ENCODE peak calls at places on chromosomes 11 and 22, in seven cellular contexts. One of them, this sample, is unnamed.

GRCh38 chr11:11725438-11725837 is 103.6 kb upstream of the GALNT18 start:
- DNase-seq in mesenchymal stem cell: no peak
- DNase-seq in astrocyte: no peak
- DNase-seq in CD4-positive, alpha-beta memory T cell: no peak
- DNase-seq in SK-N-SH: no peak
- DNase-seq in transverse colon: no peak
- DNase-seq in BJ: no peak
- DNase-seq in this sample: no peak

GRCh38 chr22:45896961-45897538 is 79.9 kb downstream of the WNT7B start:
- DNase-seq in mesenchymal stem cell: no peak
- DNase-seq in astrocyte: no peak
- DNase-seq in CD4-positive, alpha-beta memory T cell: no peak
- DNase-seq in SK-N-SH: no peak
- DNase-seq in transverse colon: no peak
- DNase-seq in BJ: no peak
- DNase-seq in this sample: no peak

GRCh38 chr11:108672113-108672512 is 7.2 kb downstream of the DDX10 start:
- DNase-seq in mesenchymal stem cell: peak; percentile 39
- DNase-seq in astrocyte: peak; percentile 70
- DNase-seq in CD4-positive, alpha-beta memory T cell: no peak
- DNase-seq in SK-N-SH: no peak
- DNase-seq in transverse colon: no peak
- DNase-seq in BJ: no peak
- DNase-seq in this sample: peak; percentile 23

GRCh38 chr11:75311858-75312288 is 39.6 kb downstream of the ARRB1 start:
- DNase-seq in mesenchymal stem cell: peak; percentile 70
- DNase-seq in astrocyte: no peak
- DNase-seq in CD4-positive, alpha-beta memory T cell: no peak
- DNase-seq in SK-N-SH: peak; percentile 54
- DNase-seq in transverse colon: peak; percentile 82
- DNase-seq in BJ: no peak
- DNase-seq in this sample: peak; percentile 23

GRCh38 chr22:44983878-44984482 is 25.8 kb downstream of the PHF21B start:
- DNase-seq in mesenchymal stem cell: no peak
- DNase-seq in astrocyte: no peak
- DNase-seq in CD4-positive, alpha-beta memory T cell: no peak
- DNase-seq in SK-N-SH: no peak
- DNase-seq in transverse colon: no peak
- DNase-seq in BJ: no peak
- DNase-seq in this sample: no peak

GRCh38 chr11:118314985-118315384 is 10.5 kb downstream of the CD3E start:
- DNase-seq in mesenchymal stem cell: no peak
- DNase-seq in astrocyte: no peak
- DNase-seq in CD4-positive, alpha-beta memory T cell: no peak
- DNase-seq in SK-N-SH: no peak
- DNase-seq in transverse colon: no peak
- DNase-seq in BJ: no peak
- DNase-seq in this sample: no peak

GRCh38 chr22:50238755-50239154 is 6.1 kb downstream of the TUBGCP6 start:
- DNase-seq in mesenchymal stem cell: no peak
- DNase-seq in astrocyte: no peak
- DNase-seq in CD4-positive, alpha-beta memory T cell: no peak
- DNase-seq in SK-N-SH: no peak
- DNase-seq in transverse colon: no peak
- DNase-seq in BJ: no peak
- DNase-seq in this sample: no peak

GRCh38 chr22:44358723-44359440 is 46.1 kb upstream of the SHISAL1 start:
- DNase-seq in mesenchymal stem cell: no peak
- DNase-seq in astrocyte: no peak
- DNase-seq in CD4-positive, alpha-beta memory T cell: no peak
- DNase-seq in SK-N-SH: no peak
- DNase-seq in transverse colon: no peak
- DNase-seq in BJ: no peak
- DNase-seq in this sample: no peak

GRCh38 chr22:33922268-33922667 is 2.0 kb upstream of the LARGE1 start:
- DNase-seq in mesenchymal stem cell: peak; percentile 63
- DNase-seq in astrocyte: peak; percentile 9
- DNase-seq in CD4-positive, alpha-beta memory T cell: no peak
- DNase-seq in SK-N-SH: no peak
- DNase-seq in transverse colon: peak; percentile 39
- DNase-seq in BJ: no peak
- DNase-seq in this sample: peak; percentile 7

GRCh38 chr22:27734066-27734465 is 67.5 kb downstream of the MN1 start:
- DNase-seq in mesenchymal stem cell: no peak
- DNase-seq in astrocyte: no peak
- DNase-seq in CD4-positive, alpha-beta memory T cell: no peak
- DNase-seq in SK-N-SH: no peak
- DNase-seq in transverse colon: no peak
- DNase-seq in BJ: no peak
- DNase-seq in this sample: no peak

GRCh38 chr11:125515102-125515439 is 19.0 kb upstream of the FEZ1 start:
- DNase-seq in mesenchymal stem cell: no peak
- DNase-seq in astrocyte: no peak
- DNase-seq in CD4-positive, alpha-beta memory T cell: no peak
- DNase-seq in SK-N-SH: no peak
- DNase-seq in transverse colon: no peak
- DNase-seq in BJ: no peak
- DNase-seq in this sample: no peak

GRCh38 chr11:108135845-108136599 is 14.7 kb downstream of the ACAT1 start:
- DNase-seq in mesenchymal stem cell: peak; percentile 26
- DNase-seq in astrocyte: peak; percentile 23
- DNase-seq in CD4-positive, alpha-beta memory T cell: no peak
- DNase-seq in SK-N-SH: no peak
- DNase-seq in transverse colon: no peak
- DNase-seq in BJ: no peak
- DNase-seq in this sample: no peak

GRCh38 chr11:31412946-31413345 is 43.3 kb downstream of the DNAJC24 start:
- DNase-seq in mesenchymal stem cell: peak; percentile 61
- DNase-seq in astrocyte: peak; percentile 83
- DNase-seq in CD4-positive, alpha-beta memory T cell: no peak
- DNase-seq in SK-N-SH: no peak
- DNase-seq in transverse colon: no peak
- DNase-seq in BJ: peak; percentile 28
- DNase-seq in this sample: no peak

GRCh38 chr22:17106785-17107546 is 14.2 kb downstream of the TMEM121B start:
- DNase-seq in mesenchymal stem cell: no peak
- DNase-seq in astrocyte: no peak
- DNase-seq in CD4-positive, alpha-beta memory T cell: no peak
- DNase-seq in SK-N-SH: no peak
- DNase-seq in transverse colon: no peak
- DNase-seq in BJ: no peak
- DNase-seq in this sample: no peak

GRCh38 chr11:108872781-108873291 is 208.0 kb downstream of the DDX10 start:
- DNase-seq in mesenchymal stem cell: no peak
- DNase-seq in astrocyte: no peak
- DNase-seq in CD4-positive, alpha-beta memory T cell: no peak
- DNase-seq in SK-N-SH: no peak
- DNase-seq in transverse colon: no peak
- DNase-seq in BJ: no peak
- DNase-seq in this sample: no peak

GRCh38 chr11:128521697-128522062 is 65.7 kb downstream of the ETS1 start:
- DNase-seq in mesenchymal stem cell: peak; percentile 58
- DNase-seq in astrocyte: no peak
- DNase-seq in CD4-positive, alpha-beta memory T cell: no peak
- DNase-seq in SK-N-SH: peak; percentile 51
- DNase-seq in transverse colon: no peak
- DNase-seq in BJ: no peak
- DNase-seq in this sample: peak; percentile 30

GRCh38 chr11:59356561-59356960 is 2.1 kb upstream of the OR5AN1 start:
- DNase-seq in mesenchymal stem cell: no peak
- DNase-seq in astrocyte: no peak
- DNase-seq in CD4-positive, alpha-beta memory T cell: no peak
- DNase-seq in SK-N-SH: no peak
- DNase-seq in transverse colon: no peak
- DNase-seq in BJ: no peak
- DNase-seq in this sample: no peak

GRCh38 chr11:99489561-99489960 is 468.8 kb downstream of the CNTN5 start:
- DNase-seq in mesenchymal stem cell: no peak
- DNase-seq in astrocyte: no peak
- DNase-seq in CD4-positive, alpha-beta memory T cell: no peak
- DNase-seq in SK-N-SH: no peak
- DNase-seq in transverse colon: no peak
- DNase-seq in BJ: no peak
- DNase-seq in this sample: no peak

GRCh38 chr11:124069429-124070401 is 28.6 kb upstream of the OR10G7 start:
- DNase-seq in mesenchymal stem cell: peak; percentile 73
- DNase-seq in astrocyte: peak; percentile 36
- DNase-seq in CD4-positive, alpha-beta memory T cell: peak; percentile 12
- DNase-seq in SK-N-SH: peak; percentile 50
- DNase-seq in transverse colon: peak; percentile 36
- DNase-seq in BJ: peak; percentile 1
- DNase-seq in this sample: peak; percentile 73

GRCh38 chr11:360326-361280 is 8.7 kb upstream of the B4GALNT4 start:
- DNase-seq in mesenchymal stem cell: no peak
- DNase-seq in astrocyte: no peak
- DNase-seq in CD4-positive, alpha-beta memory T cell: no peak
- DNase-seq in SK-N-SH: no peak
- DNase-seq in transverse colon: no peak
- DNase-seq in BJ: no peak
- DNase-seq in this sample: no peak

GRCh38 chr11:70680781-70681281 is 282.5 kb downstream of the CTTN start:
- DNase-seq in mesenchymal stem cell: no peak
- DNase-seq in astrocyte: no peak
- DNase-seq in CD4-positive, alpha-beta memory T cell: no peak
- DNase-seq in SK-N-SH: no peak
- DNase-seq in transverse colon: no peak
- DNase-seq in BJ: no peak
- DNase-seq in this sample: no peak

GRCh38 chr22:45911601-45912271 is 65.2 kb downstream of the WNT7B start:
- DNase-seq in mesenchymal stem cell: no peak
- DNase-seq in astrocyte: no peak
- DNase-seq in CD4-positive, alpha-beta memory T cell: no peak
- DNase-seq in SK-N-SH: no peak
- DNase-seq in transverse colon: no peak
- DNase-seq in BJ: no peak
- DNase-seq in this sample: no peak

GRCh38 chr11:105609341-105609781 is 512 bp upstream of the GRIA4 start:
- DNase-seq in mesenchymal stem cell: peak; percentile 60
- DNase-seq in astrocyte: no peak
- DNase-seq in CD4-positive, alpha-beta memory T cell: no peak
- DNase-seq in SK-N-SH: peak; percentile 59
- DNase-seq in transverse colon: no peak
- DNase-seq in BJ: no peak
- DNase-seq in this sample: no peak

GRCh38 chr22:46054091-46054877 is 77.3 kb upstream of the WNT7B start:
- DNase-seq in mesenchymal stem cell: no peak
- DNase-seq in astrocyte: peak; percentile 80
- DNase-seq in CD4-positive, alpha-beta memory T cell: peak; percentile 59
- DNase-seq in SK-N-SH: peak; percentile 88
- DNase-seq in transverse colon: peak; percentile 70
- DNase-seq in BJ: no peak
- DNase-seq in this sample: peak; percentile 84

GRCh38 chr22:19133561-19133960 is 2.5 kb downstream of the TSSK2 start:
- DNase-seq in mesenchymal stem cell: no peak
- DNase-seq in astrocyte: no peak
- DNase-seq in CD4-positive, alpha-beta memory T cell: no peak
- DNase-seq in SK-N-SH: no peak
- DNase-seq in transverse colon: no peak
- DNase-seq in BJ: no peak
- DNase-seq in this sample: no peak

GRCh38 chr22:49943771-49944398 is 16.7 kb upstream of the PIM3 start:
- DNase-seq in mesenchymal stem cell: no peak
- DNase-seq in astrocyte: no peak
- DNase-seq in CD4-positive, alpha-beta memory T cell: no peak
- DNase-seq in SK-N-SH: no peak
- DNase-seq in transverse colon: no peak
- DNase-seq in BJ: no peak
- DNase-seq in this sample: no peak

GRCh38 chr11:67435031-67435726 is 2.3 kb downstream of the PTPRCAP start:
- DNase-seq in mesenchymal stem cell: no peak
- DNase-seq in astrocyte: no peak
- DNase-seq in CD4-positive, alpha-beta memory T cell: no peak
- DNase-seq in SK-N-SH: no peak
- DNase-seq in transverse colon: no peak
- DNase-seq in BJ: no peak
- DNase-seq in this sample: no peak
- H3K36me3 ChIP-seq in mesenchymal stem cell: peaks cover 74% of the 10 kb centered on the region
- H3K36me3 ChIP-seq in astrocyte: peaks cover 8% of the 10 kb centered on the region
- H3K36me3 ChIP-seq in CD4-positive, alpha-beta memory T cell: peaks cover 38% of the 10 kb centered on the region
- H3K36me3 ChIP-seq in SK-N-SH: peaks cover 3% of the 10 kb centered on the region
- H3K36me3 ChIP-seq in transverse colon: no peaks in the 10 kb centered on the region
- H3K36me3 ChIP-seq in BJ: peaks cover 38% of the 10 kb centered on the region
- H3K36me3 ChIP-seq in this sample: peaks cover 46% of the 10 kb centered on the region

DNA sequence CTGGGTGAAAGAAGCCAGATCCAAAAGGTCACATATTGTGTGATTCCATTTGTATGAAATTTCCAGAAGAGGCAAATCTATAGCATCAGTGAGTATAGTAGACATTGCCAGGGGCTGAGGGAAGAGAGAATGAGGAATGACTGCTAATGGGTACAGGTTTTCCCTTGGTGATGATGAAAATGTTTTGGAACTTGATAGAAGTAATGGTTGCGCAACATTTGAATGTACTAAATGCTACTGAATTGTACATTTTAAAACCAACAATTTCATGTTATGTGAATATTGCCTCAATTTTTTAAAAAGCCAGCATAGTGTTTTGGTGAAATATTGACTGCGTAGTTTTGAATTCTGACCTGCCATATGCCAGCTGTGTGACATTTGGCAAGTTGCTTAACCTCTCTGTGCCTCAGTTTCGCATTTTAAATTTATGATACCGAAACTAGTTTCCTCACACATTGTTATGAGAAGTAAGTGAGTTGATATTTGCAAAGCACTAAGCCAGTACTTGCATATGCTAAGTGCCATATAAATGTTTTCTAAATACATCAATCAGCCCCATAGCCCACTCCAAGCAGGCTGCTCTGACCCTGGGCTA is 75.4 kb upstream of the TMEM45B start:
- DNase-seq in mesenchymal stem cell: no peak
- DNase-seq in astrocyte: no peak
- DNase-seq in CD4-positive, alpha-beta memory T cell: no peak
- DNase-seq in SK-N-SH: no peak
- DNase-seq in transverse colon: no peak
- DNase-seq in BJ: no peak
- DNase-seq in this sample: no peak
- H3K27me3 ChIP-seq in mesenchymal stem cell: peaks cover 3% of the 10 kb centered on the region
- H3K27me3 ChIP-seq in astrocyte: no peaks in the 10 kb centered on the region
- H3K27me3 ChIP-seq in CD4-positive, alpha-beta memory T cell: no peaks in the 10 kb centered on the region
- H3K27me3 ChIP-seq in SK-N-SH: peaks cover 7% of the 10 kb centered on the region
- H3K27me3 ChIP-seq in transverse colon: peaks cover 4% of the 10 kb centered on the region
- H3K27me3 ChIP-seq in BJ: peaks cover 7% of the 10 kb centered on the region
- H3K27me3 ChIP-seq in this sample: no peaks in the 10 kb centered on the region

GRCh38 chr11:77854838-77855237 is 33.9 kb downstream of the AAMDC start:
- DNase-seq in mesenchymal stem cell: no peak
- DNase-seq in astrocyte: no peak
- DNase-seq in CD4-positive, alpha-beta memory T cell: no peak
- DNase-seq in SK-N-SH: no peak
- DNase-seq in transverse colon: no peak
- DNase-seq in BJ: no peak
- DNase-seq in this sample: no peak
- H3K4me3 ChIP-seq in mesenchymal stem cell: peak overlapping the region; percentile 37
- H3K4me3 ChIP-seq in astrocyte: no peak overlapping the region
- H3K4me3 ChIP-seq in CD4-positive, alpha-beta memory T cell: no peak overlapping the region
- H3K4me3 ChIP-seq in SK-N-SH: no peak overlapping the region
- H3K4me3 ChIP-seq in transverse colon: no peak overlapping the region
- H3K4me3 ChIP-seq in BJ: no peak overlapping the region
- H3K4me3 ChIP-seq in this sample: no peak overlapping the region

DNA sequence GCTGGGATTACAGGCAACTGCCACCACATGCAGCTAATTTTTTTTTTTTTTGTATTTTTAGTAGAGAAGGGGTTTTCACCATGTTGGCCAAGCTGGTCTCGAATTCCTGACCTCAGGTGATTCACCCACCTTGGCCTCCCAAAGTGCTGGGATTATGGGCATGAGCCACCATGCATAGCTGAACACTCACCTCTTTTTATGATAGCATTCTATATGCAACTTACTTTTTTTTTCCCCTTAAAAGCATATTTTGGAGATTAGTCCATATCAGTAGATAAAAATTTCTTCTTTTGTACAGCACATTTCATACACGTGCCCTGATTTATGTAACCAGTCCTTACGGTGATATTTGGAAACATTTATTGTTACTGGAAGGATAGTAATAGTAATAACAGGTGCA is 14.6 kb downstream of the GTPBP1 start:
- DNase-seq in mesenchymal stem cell: no peak
- DNase-seq in astrocyte: no peak
- DNase-seq in CD4-positive, alpha-beta memory T cell: no peak
- DNase-seq in SK-N-SH: no peak
- DNase-seq in transverse colon: no peak
- DNase-seq in BJ: no peak
- DNase-seq in this sample: no peak
- H3K36me3 ChIP-seq in mesenchymal stem cell: peaks cover 75% of the 10 kb centered on the region
- H3K36me3 ChIP-seq in astrocyte: peaks cover 36% of the 10 kb centered on the region
- H3K36me3 ChIP-seq in CD4-positive, alpha-beta memory T cell: peaks cover 61% of the 10 kb centered on the region
- H3K36me3 ChIP-seq in SK-N-SH: no peaks in the 10 kb centered on the region
- H3K36me3 ChIP-seq in transverse colon: no peaks in the 10 kb centered on the region
- H3K36me3 ChIP-seq in BJ: peaks cover 30% of the 10 kb centered on the region
- H3K36me3 ChIP-seq in this sample: peaks cover 47% of the 10 kb centered on the region

This sample was measured in MG63.